ENCODE peak calls at places on chromosomes 4 and X, in six cellular contexts. D, P, L, W, J and C are unnamed samples. For H3K4me1 and H3K27me3, the result is how much of the 10 kb centered on the place peaks cover.

GRCh38 chr4:76989391-76990061 is 40.0 kb downstream of the SEPTIN11 start:
- DNase-seq in D (no peak), P (no peak), L (no peak), W (no peak), J (peak), C (no peak)

GRCh38 chr4:187124311-187124710 is 400.7 kb upstream of the FAT1 start:
- DNase-seq in D (no peak), P (no peak), L (no peak), W (no peak), J (no peak), C (no peak)

GRCh38 chr4:184734758-184735157 is 862 bp upstream of the CENPU start:
- DNase-seq in D (no peak), P (no peak), L (no peak), W (no peak), J (no peak), C (no peak)

GRCh38 chrX:30577362-30577961 is at the start of gene TASL:
- DNase-seq in D (no peak), P (no peak), L (no peak), W (no peak), J (peak), C (no peak)

GRCh38 chrX:46235778-46236177 is 309.4 kb downstream of the ZNF674 start:
- DNase-seq in D (no peak), P (no peak), L (no peak), W (no peak), J (no peak), C (no peak)

GRCh38 chr4:174423257-174423944 is 98.9 kb downstream of the HPGD start:
- DNase-seq in D (peak), P (no peak), L (no peak), W (no peak), J (peak), C (peak)

GRCh38 chr4:24805036-24805435 is 9.7 kb downstream of the SOD3 start:
- DNase-seq in D (no peak), P (no peak), L (no peak), W (no peak), J (no peak), C (peak)

GRCh38 chrX:71366674-71367256 is 608 bp downstream of the TAF1 start:
- DNase-seq in D (no peak), P (peak), L (peak), W (no peak), J (peak), C (no peak)

GRCh38 chrX:119375561-119375960 is 23.6 kb upstream of the SLC25A43 start:
- DNase-seq in D (no peak), P (no peak), L (no peak), W (no peak), J (no peak), C (no peak)

GRCh38 chrX:66030505-66031317 is 9.2 kb downstream of the VSIG4 start:
- DNase-seq in D (peak), P (no peak), L (peak), W (no peak), J (peak), C (no peak)

GRCh38 chrX:50814701-50815476 is 895 bp upstream of the SHROOM4 start:
- DNase-seq in D (peak), P (no peak), L (no peak), W (no peak), J (no peak), C (no peak)

GRCh38 chrX:124502599-124502998 is 156.2 kb downstream of the SH2D1A start:
- DNase-seq in D (no peak), P (no peak), L (no peak), W (no peak), J (no peak), C (no peak)

GRCh38 chrX:124502144-124502543 is 155.8 kb downstream of the SH2D1A start:
- DNase-seq in D (no peak), P (no peak), L (no peak), W (no peak), J (no peak), C (no peak)

GRCh38 chrX:124507276-124507675 is 160.9 kb downstream of the SH2D1A start:
- DNase-seq in D (peak), P (no peak), L (no peak), W (no peak), J (no peak), C (peak)

GRCh38 chrX:124504106-124504983 is 158.0 kb downstream of the SH2D1A start:
- DNase-seq in D (no peak), P (no peak), L (no peak), W (no peak), J (no peak), C (no peak)

GRCh38 chrX:124506031-124506430 is 159.7 kb downstream of the SH2D1A start:
- DNase-seq in D (no peak), P (no peak), L (no peak), W (no peak), J (no peak), C (no peak)
- H3K4me1 ChIP-seq in D (under half), P (under half), L (under half), W (under half), J (under half), C (under half)

GRCh38 chr4:4852591-4853362 is 6.7 kb upstream of the MSX1 start:
- DNase-seq in D (no peak), P (no peak), L (peak), W (peak), J (peak), C (no peak)
- H3K27me3 ChIP-seq in D (under half), P (half or more), L (half or more), W (under half), J (under half), C (half or more)

GRCh38 chr4:169485084-169485483 is 127.3 kb downstream of the NEK1 start:
- DNase-seq in D (peak), P (no peak), L (no peak), W (no peak), J (no peak), C (no peak)

GRCh38 chr4:169485791-169486742 is 126.3 kb downstream of the NEK1 start:
- DNase-seq in D (peak), P (no peak), L (peak), W (no peak), J (peak), C (peak)

DNA sequence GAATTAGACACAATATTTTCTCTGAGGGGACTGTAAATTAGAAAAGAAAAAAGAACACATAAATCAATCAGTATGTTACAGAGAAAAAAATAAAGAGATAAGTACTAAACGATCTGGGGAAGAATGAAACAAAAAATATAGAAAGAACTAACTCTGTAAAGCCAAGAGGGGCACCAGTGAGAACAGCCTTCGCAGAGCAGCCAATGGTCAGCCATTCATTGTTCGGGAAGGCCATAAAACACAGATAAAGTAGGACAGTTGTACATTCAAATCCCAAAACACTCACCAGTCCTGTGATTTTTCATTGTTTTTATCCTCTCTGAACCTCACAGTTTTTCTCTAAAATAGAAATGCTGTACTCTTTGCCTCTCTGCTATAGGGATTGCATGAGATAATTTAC is 127.9 kb downstream of the NEK1 start:
- DNase-seq in D (no peak), P (no peak), L (no peak), W (no peak), J (no peak), C (no peak)
- TF ChIP-seq CTCF in D (peak), P (no peak), L (no peak), W (no peak), J (no peak), C (no peak)

GRCh38 chrX:7119927-7120577 is 27.5 kb upstream of the STS start:
- DNase-seq in D (no peak), P (no peak), L (no peak), W (no peak), J (no peak), C (no peak)

GRCh38 chrX:7112071-7112470 is 35.4 kb upstream of the STS start:
- DNase-seq in D (no peak), P (no peak), L (no peak), W (no peak), J (no peak), C (no peak)

GRCh38 chrX:7115557-7115956 is 32.0 kb upstream of the STS start:
- DNase-seq in D (no peak), P (peak), L (no peak), W (no peak), J (no peak), C (no peak)

GRCh38 chrX:7117587-7117986 is 29.9 kb upstream of the STS start:
- DNase-seq in D (no peak), P (no peak), L (no peak), W (no peak), J (no peak), C (no peak)

GRCh38 chrX:7116081-7116480 is 31.4 kb upstream of the STS start:
- DNase-seq in D (no peak), P (no peak), L (no peak), W (no peak), J (no peak), C (no peak)
- H3K4me1 ChIP-seq in D (under half), P (under half), L (under half), W (under half), J (under half), C (under half)